ENCODE peak calls at places on chromosomes 1 and 21, in four cellular contexts. One of them, this sample, is unnamed.

GRCh38 chr1:177145102-177145779 is 19.3 kb downstream of the ASTN1 start:
- DNase-seq in activated CD8-positive, alpha-beta memory T cell treated with anti-CD3 and anti-CD28 coated beads for 4 hours: no peak
- DNase-seq in NCI-H345: no peak
- DNase-seq in right cardiac atrium: no peak
- DNase-seq in this sample: no peak

GRCh38 chr1:56803561-56804156 is 15.5 kb downstream of the FYB2 start:
- DNase-seq in NCI-H345: peak
- DNase-seq in right cardiac atrium: no peak
- DNase-seq in activated CD8-positive, alpha-beta memory T cell treated with anti-CD3 and anti-CD28 coated beads for 4 hours: no peak
- DNase-seq in this sample: no peak

GRCh38 chr1:246591504-246591903 is 25.2 kb downstream of the CNST start:
- DNase-seq in NCI-H345: no peak
- DNase-seq in right cardiac atrium: no peak
- DNase-seq in activated CD8-positive, alpha-beta memory T cell treated with anti-CD3 and anti-CD28 coated beads for 4 hours: no peak
- DNase-seq in this sample: no peak

GRCh38 chr1:53025034-53025777 is 36.8 kb upstream of the PODN start:
- DNase-seq in right cardiac atrium: peak
- DNase-seq in activated CD8-positive, alpha-beta memory T cell treated with anti-CD3 and anti-CD28 coated beads for 4 hours: no peak
- DNase-seq in NCI-H345: no peak
- DNase-seq in this sample: peak

GRCh38 chr1:41497056-41497440 is 12.6 kb upstream of the EDN2 start:
- DNase-seq in right cardiac atrium: no peak
- DNase-seq in activated CD8-positive, alpha-beta memory T cell treated with anti-CD3 and anti-CD28 coated beads for 4 hours: no peak
- DNase-seq in NCI-H345: no peak
- DNase-seq in this sample: no peak

GRCh38 chr1:171788696-171789095 is 7.2 kb downstream of the METTL13 start:
- DNase-seq in activated CD8-positive, alpha-beta memory T cell treated with anti-CD3 and anti-CD28 coated beads for 4 hours: no peak
- DNase-seq in right cardiac atrium: no peak
- DNase-seq in NCI-H345: no peak
- DNase-seq in this sample: no peak

GRCh38 chr1:96240438-96240837 is 481.1 kb upstream of the PTBP2 start:
- DNase-seq in activated CD8-positive, alpha-beta memory T cell treated with anti-CD3 and anti-CD28 coated beads for 4 hours: no peak
- DNase-seq in right cardiac atrium: no peak
- DNase-seq in NCI-H345: no peak
- DNase-seq in this sample: no peak

GRCh38 chr1:196608401-196609113 is at the start of gene KCNT2:
- DNase-seq in activated CD8-positive, alpha-beta memory T cell treated with anti-CD3 and anti-CD28 coated beads for 4 hours: no peak
- DNase-seq in NCI-H345: peak
- DNase-seq in right cardiac atrium: peak
- DNase-seq in this sample: peak

GRCh38 chr1:5927506-5928370 is 64.5 kb downstream of the NPHP4 start:
- DNase-seq in activated CD8-positive, alpha-beta memory T cell treated with anti-CD3 and anti-CD28 coated beads for 4 hours: no peak
- DNase-seq in NCI-H345: no peak
- DNase-seq in right cardiac atrium: no peak
- DNase-seq in this sample: no peak

GRCh38 chr1:150528997-150529396 is 13.4 kb downstream of the FALEC start:
- DNase-seq in right cardiac atrium: no peak
- DNase-seq in NCI-H345: no peak
- DNase-seq in activated CD8-positive, alpha-beta memory T cell treated with anti-CD3 and anti-CD28 coated beads for 4 hours: no peak
- DNase-seq in this sample: no peak

GRCh38 chr1:118290571-118290970 is 105.5 kb upstream of the SPAG17 start:
- DNase-seq in activated CD8-positive, alpha-beta memory T cell treated with anti-CD3 and anti-CD28 coated beads for 4 hours: no peak
- DNase-seq in NCI-H345: no peak
- DNase-seq in right cardiac atrium: no peak
- DNase-seq in this sample: no peak

GRCh38 chr21:37642493-37642892 is 273.8 kb downstream of the KCNJ6 start:
- DNase-seq in NCI-H345: peak
- DNase-seq in activated CD8-positive, alpha-beta memory T cell treated with anti-CD3 and anti-CD28 coated beads for 4 hours: no peak
- DNase-seq in right cardiac atrium: no peak
- DNase-seq in this sample: no peak

GRCh38 chr1:39681999-39682398 is 9.2 kb downstream of the HPCAL4 start:
- DNase-seq in NCI-H345: no peak
- DNase-seq in right cardiac atrium: no peak
- DNase-seq in activated CD8-positive, alpha-beta memory T cell treated with anti-CD3 and anti-CD28 coated beads for 4 hours: no peak
- DNase-seq in this sample: no peak

GRCh38 chr1:33577663-33578062 is 105.2 kb downstream of the ZSCAN20 start:
- DNase-seq in NCI-H345: no peak
- DNase-seq in right cardiac atrium: no peak
- DNase-seq in activated CD8-positive, alpha-beta memory T cell treated with anti-CD3 and anti-CD28 coated beads for 4 hours: no peak
- DNase-seq in this sample: no peak

GRCh38 chr1:193504920-193505319 is 318.5 kb upstream of the B3GALT2 start:
- DNase-seq in right cardiac atrium: no peak
- DNase-seq in NCI-H345: no peak
- DNase-seq in activated CD8-positive, alpha-beta memory T cell treated with anti-CD3 and anti-CD28 coated beads for 4 hours: no peak
- DNase-seq in this sample: no peak

GRCh38 chr1:244302889-244303609 is 148.7 kb downstream of the ADSS2 start:
- DNase-seq in NCI-H345: no peak
- DNase-seq in activated CD8-positive, alpha-beta memory T cell treated with anti-CD3 and anti-CD28 coated beads for 4 hours: no peak
- DNase-seq in right cardiac atrium: no peak
- DNase-seq in this sample: peak

GRCh38 chr1:114032271-114033218 is 53.3 kb downstream of the OLFML3 start:
- DNase-seq in right cardiac atrium: no peak
- DNase-seq in activated CD8-positive, alpha-beta memory T cell treated with anti-CD3 and anti-CD28 coated beads for 4 hours: no peak
- DNase-seq in NCI-H345: no peak
- DNase-seq in this sample: no peak